ENCODE peak calls at places on chromosomes 11 and 22, in eight cellular contexts. One of them, this sample, is unnamed.
A peak's percentile ranks its signal among the peaks of the same experiment; 100 is the strongest.

GRCh38 chr11:123577081-123577598 is 77.3 kb downstream of the SCN3B start:
- DNase-seq in thoracic aorta: no peak
- DNase-seq in naive thymus-derived CD4-positive, alpha-beta T cell: peak; percentile 36
- DNase-seq in cardiac muscle cell: peak; percentile 71
- DNase-seq in left ventricle myocardium inferior: peak; percentile 60
- DNase-seq in uterus: peak; percentile 68
- DNase-seq in neural progenitor cell: peak; percentile 77
- DNase-seq in K562: peak; percentile 72
- DNase-seq in this sample: peak; percentile 44

GRCh38 chr11:112834277-112834755 is 126.9 kb upstream of the NCAM1 start:
- DNase-seq in neural progenitor cell: no peak
- DNase-seq in left ventricle myocardium inferior: peak; percentile 67
- DNase-seq in thoracic aorta: no peak
- DNase-seq in cardiac muscle cell: peak; percentile 66
- DNase-seq in K562: no peak
- DNase-seq in naive thymus-derived CD4-positive, alpha-beta T cell: no peak
- DNase-seq in uterus: peak; percentile 19
- DNase-seq in this sample: no peak

GRCh38 chr11:31702966-31703365 is 108.2 kb downstream of the PAX6 start:
- DNase-seq in uterus: no peak
- DNase-seq in naive thymus-derived CD4-positive, alpha-beta T cell: no peak
- DNase-seq in neural progenitor cell: no peak
- DNase-seq in thoracic aorta: no peak
- DNase-seq in K562: no peak
- DNase-seq in left ventricle myocardium inferior: no peak
- DNase-seq in cardiac muscle cell: no peak
- DNase-seq in this sample: peak; percentile 24

GRCh38 chr22:19903031-19903430 is 38.5 kb upstream of the COMT start:
- DNase-seq in naive thymus-derived CD4-positive, alpha-beta T cell: no peak
- DNase-seq in neural progenitor cell: peak; percentile 73
- DNase-seq in cardiac muscle cell: peak; percentile 66
- DNase-seq in K562: no peak
- DNase-seq in uterus: no peak
- DNase-seq in left ventricle myocardium inferior: no peak
- DNase-seq in thoracic aorta: no peak
- DNase-seq in this sample: no peak

GRCh38 chr22:49657275-49657973 is 170.2 kb downstream of the BRD1 start:
- DNase-seq in cardiac muscle cell: no peak
- DNase-seq in K562: peak; percentile 81
- DNase-seq in uterus: peak; percentile 46
- DNase-seq in left ventricle myocardium inferior: peak; percentile 75
- DNase-seq in thoracic aorta: no peak
- DNase-seq in neural progenitor cell: no peak
- DNase-seq in naive thymus-derived CD4-positive, alpha-beta T cell: peak; percentile 75
- DNase-seq in this sample: no peak

GRCh38 chr11:2647167-2647566 is 52.6 kb downstream of the KCNQ1OT1 start:
- DNase-seq in cardiac muscle cell: no peak
- DNase-seq in uterus: no peak
- DNase-seq in neural progenitor cell: no peak
- DNase-seq in naive thymus-derived CD4-positive, alpha-beta T cell: no peak
- DNase-seq in thoracic aorta: no peak
- DNase-seq in K562: no peak
- DNase-seq in left ventricle myocardium inferior: no peak
- DNase-seq in this sample: no peak

GRCh38 chr11:35013514-35014191 is 97.2 kb downstream of the PDHX start:
- DNase-seq in K562: no peak
- DNase-seq in thoracic aorta: no peak
- DNase-seq in neural progenitor cell: peak; percentile 20
- DNase-seq in naive thymus-derived CD4-positive, alpha-beta T cell: peak; percentile 68
- DNase-seq in cardiac muscle cell: no peak
- DNase-seq in left ventricle myocardium inferior: no peak
- DNase-seq in uterus: no peak
- DNase-seq in this sample: no peak

GRCh38 chr11:118434553-118435232 is 1.6 kb upstream of the KMT2A start:
- DNase-seq in uterus: peak; percentile 25
- DNase-seq in neural progenitor cell: peak; percentile 77
- DNase-seq in left ventricle myocardium inferior: peak; percentile 19
- DNase-seq in thoracic aorta: no peak
- DNase-seq in naive thymus-derived CD4-positive, alpha-beta T cell: peak; percentile 25
- DNase-seq in K562: peak; percentile 37
- DNase-seq in cardiac muscle cell: peak; percentile 81
- DNase-seq in this sample: no peak

GRCh38 chr11:47327025-47327424 is 25.5 kb downstream of the MYBPC3 start:
- DNase-seq in K562: no peak
- DNase-seq in thoracic aorta: no peak
- DNase-seq in left ventricle myocardium inferior: no peak
- DNase-seq in neural progenitor cell: no peak
- DNase-seq in cardiac muscle cell: no peak
- DNase-seq in naive thymus-derived CD4-positive, alpha-beta T cell: no peak
- DNase-seq in uterus: no peak
- DNase-seq in this sample: no peak

GRCh38 chr22:35538801-35539321 is 1.8 kb upstream of the RASD2 start:
- DNase-seq in neural progenitor cell: peak; percentile 55
- DNase-seq in left ventricle myocardium inferior: no peak
- DNase-seq in K562: no peak
- DNase-seq in uterus: no peak
- DNase-seq in thoracic aorta: no peak
- DNase-seq in naive thymus-derived CD4-positive, alpha-beta T cell: no peak
- DNase-seq in cardiac muscle cell: peak; percentile 38
- DNase-seq in this sample: no peak

GRCh38 chr11:87966744-87967143 is 208.5 kb downstream of the RAB38 start:
- DNase-seq in left ventricle myocardium inferior: no peak
- DNase-seq in uterus: no peak
- DNase-seq in cardiac muscle cell: no peak
- DNase-seq in naive thymus-derived CD4-positive, alpha-beta T cell: no peak
- DNase-seq in K562: no peak
- DNase-seq in neural progenitor cell: peak; percentile 46
- DNase-seq in thoracic aorta: no peak
- DNase-seq in this sample: no peak

GRCh38 chr11:73869234-73869949 is 7.3 kb downstream of the COA4 start:
- DNase-seq in thoracic aorta: no peak
- DNase-seq in left ventricle myocardium inferior: no peak
- DNase-seq in neural progenitor cell: no peak
- DNase-seq in K562: no peak
- DNase-seq in cardiac muscle cell: no peak
- DNase-seq in naive thymus-derived CD4-positive, alpha-beta T cell: no peak
- DNase-seq in uterus: no peak
- DNase-seq in this sample: no peak

GRCh38 chr11:112615238-112615637 is 346.0 kb upstream of the NCAM1 start:
- DNase-seq in naive thymus-derived CD4-positive, alpha-beta T cell: no peak
- DNase-seq in thoracic aorta: no peak
- DNase-seq in cardiac muscle cell: no peak
- DNase-seq in neural progenitor cell: no peak
- DNase-seq in left ventricle myocardium inferior: no peak
- DNase-seq in K562: no peak
- DNase-seq in uterus: no peak
- DNase-seq in this sample: no peak

GRCh38 chr22:27377901-27378300 is 423.7 kb downstream of the MN1 start:
- DNase-seq in neural progenitor cell: no peak
- DNase-seq in naive thymus-derived CD4-positive, alpha-beta T cell: no peak
- DNase-seq in cardiac muscle cell: no peak
- DNase-seq in uterus: no peak
- DNase-seq in thoracic aorta: no peak
- DNase-seq in K562: no peak
- DNase-seq in left ventricle myocardium inferior: no peak
- DNase-seq in this sample: peak; percentile 18

DNA sequence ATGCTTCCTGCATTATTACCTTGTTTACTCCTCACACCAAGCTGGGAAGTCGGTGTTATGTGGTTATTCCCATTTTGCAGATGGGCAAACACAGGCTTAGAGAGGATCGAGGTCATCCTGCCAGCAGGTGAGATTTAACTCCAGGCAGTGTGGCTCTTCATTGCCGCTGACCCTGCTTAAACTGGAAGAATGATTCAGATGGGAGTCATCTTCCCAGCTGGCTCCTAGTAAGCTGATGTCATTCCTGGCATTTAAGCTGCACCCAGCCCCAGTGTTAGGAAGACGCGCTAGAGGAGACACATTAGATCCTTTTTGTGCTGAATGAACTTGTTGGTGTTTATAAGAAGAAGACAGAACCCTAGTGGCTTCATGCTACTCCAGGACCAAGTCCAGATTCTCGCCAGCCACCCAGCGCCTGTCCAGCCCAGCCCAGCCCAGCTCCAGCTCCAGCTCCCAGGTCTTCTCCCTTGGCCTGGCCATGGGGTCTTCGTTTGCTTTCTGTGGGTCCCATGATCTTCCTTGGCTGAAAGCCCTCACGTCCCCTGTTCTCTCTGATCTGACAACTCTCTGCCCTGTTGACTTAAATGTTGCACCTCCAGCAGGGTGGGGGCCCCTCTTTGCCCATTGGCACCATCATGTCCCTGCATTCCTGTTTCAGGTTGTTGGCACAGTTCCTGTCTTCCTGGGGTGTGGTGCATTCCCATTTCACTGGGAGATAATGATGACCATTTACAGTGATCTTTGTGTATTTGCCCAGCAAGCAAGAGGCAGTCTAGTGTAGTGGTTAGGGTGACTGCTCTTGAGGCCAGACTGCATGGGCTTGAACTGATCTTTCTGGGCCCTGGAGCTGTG is 13.6 kb downstream of the PARVB start:
- DNase-seq in uterus: peak; percentile 63
- DNase-seq in neural progenitor cell: no peak
- DNase-seq in thoracic aorta: no peak
- DNase-seq in naive thymus-derived CD4-positive, alpha-beta T cell: no peak
- DNase-seq in left ventricle myocardium inferior: no peak
- DNase-seq in cardiac muscle cell: no peak
- DNase-seq in K562: no peak
- DNase-seq in this sample: peak; percentile 90
- H3K27ac ChIP-seq in uterus: peak overlapping the region; percentile 58
- H3K27ac ChIP-seq in neural progenitor cell: no peak overlapping the region
- H3K27ac ChIP-seq in thoracic aorta: no peak overlapping the region
- H3K27ac ChIP-seq in naive thymus-derived CD4-positive, alpha-beta T cell: no peak overlapping the region
- H3K27ac ChIP-seq in left ventricle myocardium inferior: peak overlapping the region; percentile 85
- H3K27ac ChIP-seq in cardiac muscle cell: no peak overlapping the region
- H3K27ac ChIP-seq in K562: no peak overlapping the region
- H3K27ac ChIP-seq in this sample: peak overlapping the region; percentile 46

GRCh38 chr11:637593-638507 is 781 bp downstream of the DRD4 start:
- DNase-seq in cardiac muscle cell: no peak
- DNase-seq in thoracic aorta: no peak
- DNase-seq in K562: no peak
- DNase-seq in uterus: peak; percentile 22
- DNase-seq in neural progenitor cell: peak; percentile 72
- DNase-seq in naive thymus-derived CD4-positive, alpha-beta T cell: no peak
- DNase-seq in left ventricle myocardium inferior: no peak
- DNase-seq in this sample: no peak
- H3K27me3 ChIP-seq in cardiac muscle cell: peaks cover 62% of the 10 kb centered on the region
- H3K27me3 ChIP-seq in thoracic aorta: no peaks in the 10 kb centered on the region
- H3K27me3 ChIP-seq in K562: no peaks in the 10 kb centered on the region
- H3K27me3 ChIP-seq in uterus: no peaks in the 10 kb centered on the region
- H3K27me3 ChIP-seq in neural progenitor cell: peaks cover 48% of the 10 kb centered on the region
- H3K27me3 ChIP-seq in naive thymus-derived CD4-positive, alpha-beta T cell: peaks cover 6% of the 10 kb centered on the region
- H3K27me3 ChIP-seq in left ventricle myocardium inferior: peaks cover 49% of the 10 kb centered on the region
- H3K27me3 ChIP-seq in this sample: peaks cover 33% of the 10 kb centered on the region

DNA sequence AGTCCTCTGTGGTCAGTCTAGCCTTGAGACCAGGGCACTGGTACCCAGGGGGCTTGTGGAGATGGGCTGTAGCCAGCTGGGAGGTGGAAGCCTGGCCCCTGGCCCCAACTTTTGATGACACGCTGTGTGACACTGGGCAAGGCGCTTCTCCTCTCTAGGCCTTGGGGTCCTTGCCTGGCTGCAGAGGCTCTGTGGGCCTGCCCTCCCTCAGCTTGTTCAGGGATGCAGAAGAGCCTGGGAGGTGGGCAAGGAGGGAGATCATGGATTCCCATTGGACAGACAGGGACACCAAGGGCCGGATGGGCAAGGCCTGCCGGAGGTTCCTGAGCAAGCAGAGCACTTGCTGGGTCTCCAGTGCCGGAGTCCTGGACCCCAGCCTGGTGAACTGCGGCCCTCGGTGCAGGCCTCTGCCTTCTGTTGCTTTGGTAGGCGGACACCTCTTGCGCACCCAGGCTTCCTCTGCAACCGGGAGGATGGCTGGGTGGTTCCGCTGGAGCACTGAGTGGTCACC is 1.3 kb upstream of the PPP2R5B start:
- DNase-seq in K562: no peak
- DNase-seq in neural progenitor cell: no peak
- DNase-seq in naive thymus-derived CD4-positive, alpha-beta T cell: no peak
- DNase-seq in uterus: peak; percentile 30
- DNase-seq in left ventricle myocardium inferior: no peak
- DNase-seq in cardiac muscle cell: no peak
- DNase-seq in thoracic aorta: no peak
- DNase-seq in this sample: no peak
- H3K4me3 ChIP-seq in K562: no peak overlapping the region
- H3K4me3 ChIP-seq in neural progenitor cell: no peak overlapping the region
- H3K4me3 ChIP-seq in naive thymus-derived CD4-positive, alpha-beta T cell: no peak overlapping the region
- H3K4me3 ChIP-seq in uterus: no peak overlapping the region
- H3K4me3 ChIP-seq in left ventricle myocardium inferior: peak overlapping the region; percentile 96
- H3K4me3 ChIP-seq in cardiac muscle cell: no peak overlapping the region
- H3K4me3 ChIP-seq in thoracic aorta: peak overlapping the region; percentile 85
- H3K4me3 ChIP-seq in this sample: no peak overlapping the region

GRCh38 chr11:33942954-33943353 is 51.1 kb upstream of the LMO2 start:
- DNase-seq in uterus: no peak
- DNase-seq in neural progenitor cell: no peak
- DNase-seq in naive thymus-derived CD4-positive, alpha-beta T cell: no peak
- DNase-seq in left ventricle myocardium inferior: peak; percentile 28
- DNase-seq in cardiac muscle cell: no peak
- DNase-seq in K562: no peak
- DNase-seq in thoracic aorta: peak; percentile 41
- DNase-seq in this sample: peak; percentile 90
- H3K27ac ChIP-seq in uterus: no peak overlapping the region
- H3K27ac ChIP-seq in neural progenitor cell: no peak overlapping the region
- H3K27ac ChIP-seq in naive thymus-derived CD4-positive, alpha-beta T cell: no peak overlapping the region
- H3K27ac ChIP-seq in left ventricle myocardium inferior: peak overlapping the region; percentile 55
- H3K27ac ChIP-seq in cardiac muscle cell: no peak overlapping the region
- H3K27ac ChIP-seq in K562: peak overlapping the region; percentile 98
- H3K27ac ChIP-seq in thoracic aorta: peak overlapping the region; percentile 37
- H3K27ac ChIP-seq in this sample: peak overlapping the region; percentile 94

GRCh38 chr11:109421981-109422590 is at the start of gene C11orf87:
- DNase-seq in cardiac muscle cell: peak; percentile 32
- DNase-seq in neural progenitor cell: peak; percentile 78
- DNase-seq in uterus: no peak
- DNase-seq in naive thymus-derived CD4-positive, alpha-beta T cell: no peak
- DNase-seq in K562: no peak
- DNase-seq in thoracic aorta: no peak
- DNase-seq in left ventricle myocardium inferior: no peak
- DNase-seq in this sample: no peak
- H3K27me3 ChIP-seq in cardiac muscle cell: peaks cover 97% of the 10 kb centered on the region
- H3K27me3 ChIP-seq in neural progenitor cell: peaks cover 81% of the 10 kb centered on the region
- H3K27me3 ChIP-seq in uterus: no peaks in the 10 kb centered on the region
- H3K27me3 ChIP-seq in naive thymus-derived CD4-positive, alpha-beta T cell: no peaks in the 10 kb centered on the region
- H3K27me3 ChIP-seq in K562: no peaks in the 10 kb centered on the region
- H3K27me3 ChIP-seq in thoracic aorta: no peaks in the 10 kb centered on the region
- H3K27me3 ChIP-seq in left ventricle myocardium inferior: peaks cover 81% of the 10 kb centered on the region
- H3K27me3 ChIP-seq in this sample: peaks cover 12% of the 10 kb centered on the region